ENCODE peak calls at places on chromosomes 6 and 20, in five cellular contexts. One of them, this sample, is unnamed.

GRCh38 chr20:13101701-13102100 is 92.9 kb downstream of the SPTLC3 start:
- DNase-seq in GM13976: no peak
- DNase-seq in naive thymus-derived CD4-positive, alpha-beta T cell: no peak
- DNase-seq in tibial nerve: no peak
- DNase-seq in left lung: no peak
- DNase-seq in this sample: no peak

GRCh38 chr6:150876598-150876997 is 11.1 kb downstream of the MTHFD1L start:
- DNase-seq in tibial nerve: no peak
- DNase-seq in GM13976: no peak
- DNase-seq in left lung: no peak
- DNase-seq in naive thymus-derived CD4-positive, alpha-beta T cell: no peak
- DNase-seq in this sample: no peak

GRCh38 chr6:93516441-93516840 is 97.1 kb upstream of the EPHA7 start:
- DNase-seq in tibial nerve: no peak
- DNase-seq in left lung: no peak
- DNase-seq in naive thymus-derived CD4-positive, alpha-beta T cell: no peak
- DNase-seq in GM13976: no peak
- DNase-seq in this sample: no peak

GRCh38 chr6:13273202-13273930 is 55.0 kb downstream of the TBC1D7 start:
- DNase-seq in naive thymus-derived CD4-positive, alpha-beta T cell: no peak
- DNase-seq in GM13976: no peak
- DNase-seq in tibial nerve: no peak
- DNase-seq in left lung: no peak
- DNase-seq in this sample: no peak

GRCh38 chr20:58482416-58482815 is 32.8 kb downstream of the APCDD1L start:
- DNase-seq in naive thymus-derived CD4-positive, alpha-beta T cell: no peak
- DNase-seq in GM13976: no peak
- DNase-seq in left lung: no peak
- DNase-seq in tibial nerve: no peak
- DNase-seq in this sample: no peak

GRCh38 chr6:52363222-52363867 is 1.4 kb downstream of the PAQR8 start:
- DNase-seq in naive thymus-derived CD4-positive, alpha-beta T cell: no peak
- DNase-seq in left lung: no peak
- DNase-seq in GM13976: no peak
- DNase-seq in tibial nerve: no peak
- DNase-seq in this sample: no peak

GRCh38 chr20:7463290-7463689 is 477.0 kb downstream of the HAO1 start:
- DNase-seq in naive thymus-derived CD4-positive, alpha-beta T cell: no peak
- DNase-seq in tibial nerve: no peak
- DNase-seq in left lung: no peak
- DNase-seq in GM13976: no peak
- DNase-seq in this sample: no peak

GRCh38 chr20:33387177-33387576 is 14.1 kb downstream of the CDK5RAP1 start:
- DNase-seq in GM13976: no peak
- DNase-seq in naive thymus-derived CD4-positive, alpha-beta T cell: no peak
- DNase-seq in tibial nerve: no peak
- DNase-seq in left lung: no peak
- DNase-seq in this sample: no peak

GRCh38 chr6:7996538-7997225 is 67.5 kb downstream of the BLOC1S5 start:
- DNase-seq in left lung: no peak
- DNase-seq in GM13976: no peak
- DNase-seq in tibial nerve: no peak
- DNase-seq in naive thymus-derived CD4-positive, alpha-beta T cell: no peak
- DNase-seq in this sample: no peak

GRCh38 chr6:28648878-28649375 is 123.2 kb downstream of the GPX5 start:
- DNase-seq in left lung: no peak
- DNase-seq in GM13976: no peak
- DNase-seq in naive thymus-derived CD4-positive, alpha-beta T cell: no peak
- DNase-seq in tibial nerve: no peak
- DNase-seq in this sample: no peak

GRCh38 chr6:107867302-107867615 is 43.1 kb upstream of the SCML4 start:
- DNase-seq in tibial nerve: no peak
- DNase-seq in naive thymus-derived CD4-positive, alpha-beta T cell: no peak
- DNase-seq in left lung: no peak
- DNase-seq in GM13976: no peak
- DNase-seq in this sample: no peak

GRCh38 chr6:150079604-150080003 is 10.7 kb upstream of the ULBP3 start:
- DNase-seq in left lung: no peak
- DNase-seq in naive thymus-derived CD4-positive, alpha-beta T cell: peak; percentile 57
- DNase-seq in tibial nerve: no peak
- DNase-seq in GM13976: no peak
- DNase-seq in this sample: no peak

GRCh38 chr20:38599410-38599882 is 2.2 kb upstream of the ARHGAP40 start:
- DNase-seq in tibial nerve: no peak
- DNase-seq in left lung: peak; percentile 82
- DNase-seq in GM13976: no peak
- DNase-seq in naive thymus-derived CD4-positive, alpha-beta T cell: no peak
- DNase-seq in this sample: peak; percentile 88

GRCh38 chr6:161369339-161369738 is 95.5 kb upstream of the AGPAT4 start:
- DNase-seq in GM13976: no peak
- DNase-seq in naive thymus-derived CD4-positive, alpha-beta T cell: no peak
- DNase-seq in tibial nerve: no peak
- DNase-seq in left lung: peak; percentile 67
- DNase-seq in this sample: peak; percentile 68

This sample was measured in lower lobe of right lung.